ENCODE peak calls at places on chromosomes 4 and X, in five cellular contexts. U, X, Z, C and G are unnamed samples.

GRCh38 chrX:131802836-131803626 is 220.1 kb upstream of the STK26 start:
- DNase-seq in U (peak; percentile 84), X (peak; percentile 25), Z (no peak), C (no peak), G (no peak)

GRCh38 chrX:71536285-71536684 is 3.4 kb downstream of the OGT start:
- DNase-seq in U (no peak), X (no peak), Z (no peak), C (no peak), G (no peak)

GRCh38 chr4:154720123-154720522 is 23.7 kb upstream of the LRAT start:
- DNase-seq in U (no peak), X (no peak), Z (no peak), C (no peak), G (peak; percentile 86)

GRCh38 chr4:168483786-168484185 is 3.5 kb upstream of the DDX60L start:
- DNase-seq in U (no peak), X (peak; percentile 83), Z (no peak), C (no peak), G (no peak)

GRCh38 chr4:48557478-48557877 is 67.4 kb downstream of the ZAR1 start:
- DNase-seq in U (no peak), X (peak; percentile 10), Z (no peak), C (no peak), G (no peak)

GRCh38 chrX:101550825-101551767 is 749 bp downstream of the ARMCX1 start:
- DNase-seq in U (no peak), X (peak; percentile 36), Z (peak; percentile 0), C (no peak), G (no peak)

GRCh38 chr4:1495416-1496115 is 89.3 kb upstream of the NKX1-1 start:
- DNase-seq in U (no peak), X (no peak), Z (no peak), C (no peak), G (no peak)

GRCh38 chr4:139933541-139933940 is 220.4 kb downstream of the MAML3 start:
- DNase-seq in U (no peak), X (no peak), Z (no peak), C (no peak), G (peak; percentile 61)

GRCh38 chr4:166324321-166324720 is 451.3 kb downstream of the TLL1 start:
- DNase-seq in U (no peak), X (peak; percentile 11), Z (no peak), C (no peak), G (no peak)

GRCh38 chrX:100615015-100615414 is 21.6 kb downstream of the TSPAN6 start:
- DNase-seq in U (no peak), X (peak; percentile 64), Z (no peak), C (no peak), G (no peak)

GRCh38 chr4:37737456-37737855 is 51.3 kb upstream of the RELL1 start:
- DNase-seq in U (no peak), X (peak; percentile 80), Z (peak; percentile 34), C (no peak), G (no peak)

GRCh38 chr4:137635108-137635507 is 102.8 kb upstream of the PCDH18 start:
- DNase-seq in U (no peak), X (no peak), Z (no peak), C (no peak), G (no peak)

GRCh38 chr4:89438102-89438831 is 130.7 kb upstream of the GPRIN3 start:
- DNase-seq in U (peak; percentile 24), X (no peak), Z (peak; percentile 11), C (peak; percentile 16), G (no peak)

GRCh38 chr4:140645196-140645595 is 76.4 kb upstream of the UCP1 start:
- DNase-seq in U (no peak), X (no peak), Z (no peak), C (no peak), G (no peak)

GRCh38 chrX:106670631-106671030 is 55.9 kb upstream of the RNF128 start:
- DNase-seq in U (no peak), X (peak; percentile 10), Z (no peak), C (no peak), G (no peak)

GRCh38 chrX:63466690-63467089 is 115.6 kb upstream of the SPIN4 start:
- DNase-seq in U (no peak), X (no peak), Z (no peak), C (no peak), G (no peak)

GRCh38 chr4:165537028-165537648 is 158.3 kb downstream of the CPE start:
- DNase-seq in U (peak; percentile 14), X (peak; percentile 30), Z (peak; percentile 5), C (no peak), G (no peak)

GRCh38 chr4:2788532-2789103 is 4.3 kb upstream of the SH3BP2 start:
- DNase-seq in U (no peak), X (no peak), Z (no peak), C (no peak), G (no peak)

GRCh38 chrX:16585486-16586370 is 64.2 kb upstream of the S100G start:
- DNase-seq in U (no peak), X (peak; percentile 12), Z (no peak), C (no peak), G (no peak)

GRCh38 chr4:172573899-172574298 is 594.7 kb upstream of the GALNT7 start:
- DNase-seq in U (no peak), X (no peak), Z (no peak), C (no peak), G (no peak)

GRCh38 chrX:130669233-130669632 is 233.8 kb downstream of the ENOX2 start:
- DNase-seq in U (no peak), X (peak; percentile 52), Z (peak; percentile 5), C (no peak), G (no peak)

GRCh38 chr4:43560047-43560446 is 667.5 kb downstream of the GRXCR1 start:
- DNase-seq in U (no peak), X (no peak), Z (no peak), C (no peak), G (no peak)

GRCh38 chr4:151850751-151851150 is 89.9 kb upstream of the GATB start:
- DNase-seq in U (no peak), X (no peak), Z (no peak), C (no peak), G (no peak)

GRCh38 chr4:123170843-123171242 is 225.8 kb upstream of the SPRY1 start:
- DNase-seq in U (no peak), X (peak; percentile 25), Z (no peak), C (no peak), G (no peak)

GRCh38 chrX:25531096-25531495 is 515.3 kb upstream of the ARX start:
- DNase-seq in U (no peak), X (no peak), Z (no peak), C (no peak), G (no peak)

GRCh38 chr4:53541577-53542206 is 49.6 kb downstream of the LNX1 start:
- DNase-seq in U (no peak), X (peak; percentile 96), Z (peak; percentile 52), C (no peak), G (peak; percentile 43)

GRCh38 chr4:120709986-120710385 is 212.5 kb downstream of the PRDM5 start:
- DNase-seq in U (no peak), X (peak; percentile 62), Z (no peak), C (no peak), G (no peak)

GRCh38 chrX:19810809-19811208 is 76.6 kb downstream of the SH3KBP1 start:
- DNase-seq in U (no peak), X (no peak), Z (no peak), C (no peak), G (no peak)